ENCODE peak calls at places on chromosomes 4 and X, in six cellular contexts. E is left ventricle myocardium inferior, L is B cell, O is mesothelial cell of epicardium, N is hepatocyte, F is GM12865. I is an unnamed sample.

GRCh38 chr4:57059890-57060716 is 50.1 kb downstream of the IGFBP7 start:
- DNase-seq in F (no peak), L (no peak), N (no peak), O (no peak), E (no peak), I (no peak)

GRCh38 chr4:112247021-112247420 is 15.4 kb downstream of the AP1AR start:
- DNase-seq in O (no peak), L (no peak), E (no peak), N (no peak), F (no peak), I (no peak)

GRCh38 chrX:123899701-123900100 is 39.8 kb downstream of the XIAP start:
- DNase-seq in N (no peak), O (no peak), L (no peak), E (no peak), F (no peak), I (no peak)

GRCh38 chrX:63765692-63766091 is 19.3 kb downstream of the ARHGEF9 start:
- DNase-seq in O (no peak), F (no peak), E (no peak), N (no peak), L (no peak), I (no peak)

GRCh38 chr4:110046588-110047049 is 133.9 kb downstream of the EGF start:
- DNase-seq in E (no peak), N (no peak), L (no peak), O (no peak), F (no peak), I (no peak)

GRCh38 chrX:70398899-70399298 is 24.2 kb upstream of the GDPD2 start:
- DNase-seq in L (no peak), O (no peak), E (no peak), F (no peak), N (no peak), I (no peak)

GRCh38 chr4:145148980-145149379 is 31.4 kb downstream of the OTUD4 start:
- DNase-seq in L (no peak), O (no peak), E (no peak), F (no peak), N (no peak), I (no peak)

GRCh38 chr4:101835121-101835904 is 44.8 kb downstream of the BANK1 start:
- DNase-seq in F (no peak), L (no peak), O (no peak), N (peak), E (no peak), I (no peak)

GRCh38 chr4:17284323-17285175 is 227.3 kb downstream of the QDPR start:
- DNase-seq in E (no peak), O (no peak), N (no peak), F (no peak), L (no peak), I (no peak)

GRCh38 chr4:92305148-92305877 is 1.5 kb downstream of the GRID2 start:
- DNase-seq in F (peak), O (no peak), E (peak), N (peak), L (peak), I (peak)

GRCh38 chr4:37549003-37549402 is 137.2 kb downstream of the RELL1 start:
- DNase-seq in N (no peak), E (no peak), L (no peak), O (no peak), F (no peak), I (no peak)

GRCh38 chr4:139438141-139438540 is 15.8 kb upstream of the RAB33B start:
- DNase-seq in N (no peak), L (no peak), O (no peak), F (no peak), E (no peak), I (no peak)

DNA sequence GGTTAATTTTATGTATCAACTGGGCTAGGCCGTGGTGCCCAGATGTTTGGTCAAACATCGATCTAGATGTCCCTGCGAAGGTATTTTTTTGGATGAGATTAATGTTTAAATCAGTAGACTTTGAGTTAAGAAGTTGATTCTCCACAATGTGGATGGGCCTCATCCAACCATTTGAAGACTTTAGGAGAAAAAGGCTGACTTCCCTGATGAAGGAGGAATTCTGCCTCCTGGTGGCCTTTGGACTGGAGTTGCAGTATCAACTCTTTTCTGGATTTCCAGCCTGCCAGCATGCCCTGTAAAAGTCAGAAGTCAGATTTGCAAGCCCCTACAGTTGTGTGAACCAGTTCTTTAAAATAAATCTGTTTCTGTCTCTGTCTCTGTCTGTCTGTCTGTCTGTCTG is 91.4 kb downstream of the STK32B start:
- DNase-seq in F (peak), E (no peak), L (no peak), N (peak), O (no peak), I (no peak)
- TF ChIP-seq CTCF in F (no peak), E (peak), L (no peak), N (peak), O (peak), I (no peak)

GRCh38 chr4:119508281-119508680 is 120.3 kb downstream of the PDE5A start:
- DNase-seq in N (no peak), F (no peak), L (no peak), O (no peak), E (no peak), I (no peak)
- TF ChIP-seq CTCF in N (no peak), F (no peak), L (no peak), O (no peak), E (no peak), I (no peak)

GRCh38 chr4:153518001-153518400 is 51.8 kb downstream of the TMEM131L start:
- DNase-seq in E (no peak), O (no peak), F (peak), N (no peak), L (no peak), I (no peak)
- TF ChIP-seq CTCF in E (peak), O (no peak), F (no peak), N (no peak), L (no peak), I (no peak)

GRCh38 chr4:131430302-131430701 is 1718.8 kb upstream of the PCDH10 start:
- DNase-seq in E (no peak), L (no peak), O (no peak), F (peak), N (no peak), I (no peak)
- TF ChIP-seq CTCF in E (no peak), L (no peak), O (no peak), F (peak), N (no peak), I (peak)

DNA sequence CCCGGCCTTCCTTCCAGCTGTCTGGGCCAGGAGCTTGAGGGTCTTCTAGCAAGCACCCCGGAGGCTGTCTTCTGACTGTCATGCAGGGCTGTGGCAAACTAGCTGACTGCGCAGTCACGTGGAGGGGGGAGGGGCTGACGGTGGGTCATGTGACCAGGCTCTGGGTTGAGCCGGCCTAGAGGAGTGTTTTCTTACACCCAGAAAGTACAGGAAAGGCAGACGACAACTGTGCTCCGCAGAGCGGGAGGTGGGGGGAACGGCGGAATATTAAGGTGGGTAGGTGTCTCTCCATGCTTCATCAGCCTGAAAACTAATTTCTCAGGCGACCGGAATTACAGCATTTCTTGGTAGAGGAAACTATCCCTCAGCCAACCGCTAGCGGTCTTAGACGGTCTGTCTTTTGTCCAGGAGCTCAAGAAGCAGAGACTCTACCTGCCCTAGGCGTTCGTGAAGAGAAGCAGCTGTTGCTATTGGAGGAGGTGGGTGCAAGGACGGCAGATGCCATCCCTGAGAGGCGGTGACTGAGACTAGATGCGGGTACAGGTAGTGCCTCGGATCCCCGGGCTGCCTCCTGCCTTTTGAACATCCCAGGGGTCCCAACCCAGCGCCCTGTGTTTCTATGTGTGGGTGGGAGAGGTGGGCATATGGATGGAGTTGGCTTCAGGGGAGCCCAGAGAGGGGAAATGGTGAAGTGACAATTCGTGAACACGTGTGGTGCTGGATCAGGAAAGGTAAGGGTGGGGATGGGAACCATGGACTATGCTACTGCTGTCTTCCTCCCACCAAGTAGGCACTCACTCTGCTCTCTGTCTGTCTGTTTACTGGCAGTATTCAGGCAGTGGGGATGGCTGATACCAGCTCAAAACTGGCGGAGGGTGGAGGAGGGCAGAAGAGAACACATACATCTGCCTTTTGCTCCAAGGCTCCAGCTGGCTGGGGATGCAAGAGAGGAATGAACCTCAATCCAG is 8.8 kb downstream of the GPRASP1 start:
- DNase-seq in F (peak), N (peak), O (peak), E (peak), L (peak), I (peak)
- TF ChIP-seq CTCF in F (no peak), N (no peak), O (no peak), E (peak), L (peak), I (no peak)

GRCh38 chrX:79645749-79646148 is 278.6 kb upstream of the ITM2A start:
- DNase-seq in E (no peak), F (no peak), L (no peak), O (no peak), N (no peak), I (no peak)
- TF ChIP-seq CTCF in E (no peak), F (no peak), L (no peak), O (no peak), N (no peak), I (no peak)

DNA sequence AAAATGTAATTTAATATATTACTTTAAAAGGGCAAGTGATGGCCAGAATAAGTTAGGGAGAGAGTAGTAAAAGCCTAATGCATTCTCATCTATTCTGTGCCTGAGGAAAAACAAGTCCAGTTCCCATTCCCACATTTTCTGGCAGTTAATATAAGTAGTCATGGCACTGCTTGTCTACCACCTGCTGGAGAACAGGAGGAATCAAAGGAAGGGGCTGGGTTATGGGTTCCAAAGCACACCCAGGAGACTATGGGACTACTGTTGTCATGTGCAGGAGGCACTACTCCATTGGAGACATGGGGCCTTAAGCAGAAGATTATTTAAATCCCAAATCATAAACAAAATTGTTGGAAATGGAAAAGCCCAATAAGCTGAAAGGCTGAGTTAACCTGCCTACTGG is 2618.6 kb downstream of the ARAP2 start:
- DNase-seq in F (no peak), E (no peak), L (no peak), N (peak), O (no peak), I (no peak)
- TF ChIP-seq CTCF in F (no peak), E (no peak), L (no peak), N (no peak), O (no peak), I (no peak)

GRCh38 chr4:4859010-4859798 is at the start of gene MSX1:
- DNase-seq in O (peak), F (peak), L (peak), N (peak), E (peak), I (peak)

GRCh38 chr4:4861592-4862551 is 2.4 kb downstream of the MSX1 start:
- DNase-seq in F (no peak), L (peak), N (no peak), O (no peak), E (no peak), I (peak)

GRCh38 chr4:4859799-4860380 is 425 bp downstream of the MSX1 start:
- DNase-seq in L (peak), F (peak), O (no peak), E (no peak), N (peak), I (peak)

GRCh38 chr4:4860381-4860802 is 927 bp downstream of the MSX1 start:
- DNase-seq in N (peak), L (peak), E (no peak), F (peak), O (no peak), I (peak)

GRCh38 chr4:4860803-4861591 is 1.5 kb downstream of the MSX1 start:
- DNase-seq in L (peak), E (peak), O (no peak), F (no peak), N (peak), I (peak)
- TF ChIP-seq CTCF in L (no peak), E (no peak), O (no peak), F (no peak), N (no peak), I (no peak)

I was measured in GM20000.